ENCODE peak calls at places on chromosomes 11 and 22, in seven cellular contexts. C is KBM-7, L is fibroblast of mammary gland, B is tibial nerve, H is fibroblast of the conjunctiva, S is GM04504, N is H54. Q is an unnamed sample.

GRCh38 chr11:13261600-13262061 is 16.0 kb upstream of the BMAL1 start:
- DNase-seq in C (no peak), L (peak), B (peak), H (peak), S (peak), N (peak), Q (peak)

GRCh38 chr22:49296561-49296960 is 531.1 kb downstream of the BRD1 start:
- DNase-seq in C (no peak), L (no peak), B (no peak), H (no peak), S (no peak), N (no peak), Q (peak)

GRCh38 chr11:115201121-115201792 is 303.0 kb downstream of the CADM1 start:
- DNase-seq in C (no peak), L (peak), B (no peak), H (no peak), S (peak), N (no peak), Q (no peak)

GRCh38 chr22:44411226-44412135 is 86.6 kb downstream of the RTL6 start:
- DNase-seq in C (no peak), L (no peak), B (no peak), H (no peak), S (no peak), N (no peak), Q (no peak)

GRCh38 chr11:120179071-120179672 is 31.7 kb upstream of the OAF start:
- DNase-seq in C (no peak), L (peak), B (peak), H (no peak), S (no peak), N (no peak), Q (no peak)

GRCh38 chr22:38755911-38756532 is at the start of gene SUN2:
- DNase-seq in C (peak), L (peak), B (peak), H (peak), S (peak), N (peak), Q (peak)

GRCh38 chr11:70471254-70471653 is 72.9 kb downstream of the CTTN start:
- DNase-seq in C (peak), L (peak), B (peak), H (no peak), S (no peak), N (peak), Q (no peak)

GRCh38 chr11:117950999-117951961 is 22.1 kb upstream of the TMPRSS13 start:
- DNase-seq in C (peak), L (no peak), B (no peak), H (no peak), S (no peak), N (no peak), Q (no peak)

GRCh38 chr11:67376873-67377808 is 3.7 kb upstream of the CLCF1 start:
- DNase-seq in C (no peak), L (no peak), B (no peak), H (no peak), S (no peak), N (no peak), Q (no peak)

GRCh38 chr11:92886243-92886905 is 83.1 kb upstream of the MTNR1B start:
- DNase-seq in C (peak), L (peak), B (peak), H (peak), S (peak), N (peak), Q (peak)

GRCh38 chr11:33942954-33943353 is 51.1 kb upstream of the LMO2 start:
- DNase-seq in C (no peak), L (peak), B (peak), H (peak), S (peak), N (peak), Q (no peak)

GRCh38 chr22:37163618-37164534 is 14.2 kb upstream of the IL2RB start:
- DNase-seq in C (no peak), L (no peak), B (no peak), H (no peak), S (no peak), N (no peak), Q (no peak)

GRCh38 chr11:74388678-74389327 is 9.4 kb downstream of the PGM2L1 start:
- DNase-seq in C (peak), L (peak), B (peak), H (peak), S (no peak), N (no peak), Q (no peak)

GRCh38 chr11:126718319-126718718 is 282.3 kb downstream of the KIRREL3 start:
- DNase-seq in C (no peak), L (peak), B (no peak), H (no peak), S (no peak), N (no peak), Q (no peak)

GRCh38 chr11:19939415-19939929 is 220.8 kb downstream of the DBX1 start:
- DNase-seq in C (no peak), L (no peak), B (no peak), H (no peak), S (no peak), N (no peak), Q (no peak)

GRCh38 chr22:35076648-35077047 is 10.7 kb downstream of the ISX start:
- DNase-seq in C (no peak), L (no peak), B (no peak), H (no peak), S (no peak), N (no peak), Q (no peak)

GRCh38 chr11:1049431-1049891 is 12.9 kb upstream of the MUC6 start:
- DNase-seq in C (no peak), L (no peak), B (no peak), H (no peak), S (no peak), N (no peak), Q (no peak)

GRCh38 chr11:113488931-113489351 is 13.7 kb upstream of the DRD2 start:
- DNase-seq in C (no peak), L (no peak), B (no peak), H (no peak), S (no peak), N (no peak), Q (no peak)

GRCh38 chr11:662689-663274 is 25.7 kb downstream of the DRD4 start:
- DNase-seq in C (peak), L (peak), B (peak), H (peak), S (no peak), N (peak), Q (no peak)

GRCh38 chr11:74019860-74020259 is 11.0 kb upstream of the UCP3 start:
- DNase-seq in C (no peak), L (peak), B (no peak), H (no peak), S (no peak), N (no peak), Q (no peak)

GRCh38 chr11:16883179-16883578 is 131.0 kb downstream of the PLEKHA7 start:
- DNase-seq in C (peak), L (no peak), B (no peak), H (no peak), S (no peak), N (no peak), Q (no peak)

GRCh38 chr22:46445771-46446485 is 91.5 kb downstream of the CELSR1 start:
- DNase-seq in C (no peak), L (no peak), B (no peak), H (no peak), S (no peak), N (no peak), Q (no peak)